ENCODE peak calls at places on chromosomes 7 and 10, in four cellular contexts. One of them, this sample, is unnamed.

GRCh38 chr10:31083765-31084184 is 52.1 kb upstream of the ZNF438 start:
- DNase-seq in astrocyte: peak; percentile 22
- DNase-seq in keratinocyte: no peak
- DNase-seq in iPS DF 6.9: peak; percentile 63
- DNase-seq in this sample: peak; percentile 58

GRCh38 chr10:74544106-74544505 is 282.3 kb upstream of the KAT6B start:
- DNase-seq in astrocyte: peak; percentile 14
- DNase-seq in keratinocyte: no peak
- DNase-seq in iPS DF 6.9: peak; percentile 9
- DNase-seq in this sample: no peak

GRCh38 chr10:63416376-63416775 is 49.4 kb downstream of the JMJD1C start:
- DNase-seq in astrocyte: no peak
- DNase-seq in keratinocyte: no peak
- DNase-seq in iPS DF 6.9: no peak
- DNase-seq in this sample: no peak

GRCh38 chr7:94276797-94277196 is 117.9 kb upstream of the COL1A2 start:
- DNase-seq in astrocyte: no peak
- DNase-seq in keratinocyte: no peak
- DNase-seq in iPS DF 6.9: no peak
- DNase-seq in this sample: no peak

GRCh38 chr7:157826566-157826965 is 489.8 kb downstream of the DNAJB6 start:
- DNase-seq in astrocyte: no peak
- DNase-seq in keratinocyte: no peak
- DNase-seq in iPS DF 6.9: no peak
- DNase-seq in this sample: no peak

GRCh38 chr7:102220929-102221850 is 65.5 kb upstream of the SH2B2 start:
- DNase-seq in astrocyte: peak; percentile 74
- DNase-seq in keratinocyte: no peak
- DNase-seq in iPS DF 6.9: no peak
- DNase-seq in this sample: no peak

GRCh38 chr7:479948-480499 is 39.6 kb downstream of the PDGFA start:
- DNase-seq in astrocyte: no peak
- DNase-seq in keratinocyte: no peak
- DNase-seq in iPS DF 6.9: no peak
- DNase-seq in this sample: no peak

GRCh38 chr10:12841826-12842225 is 159.7 kb downstream of the CCDC3 start:
- DNase-seq in astrocyte: no peak
- DNase-seq in keratinocyte: no peak
- DNase-seq in iPS DF 6.9: no peak
- DNase-seq in this sample: no peak

GRCh38 chr10:133009218-133009954 is 67.0 kb upstream of the CFAP46 start:
- DNase-seq in astrocyte: no peak
- DNase-seq in keratinocyte: no peak
- DNase-seq in iPS DF 6.9: no peak
- DNase-seq in this sample: no peak

GRCh38 chr10:102268333-102268999 is 23.1 kb downstream of the GBF1 start:
- DNase-seq in astrocyte: peak; percentile 37
- DNase-seq in keratinocyte: no peak
- DNase-seq in iPS DF 6.9: no peak
- DNase-seq in this sample: no peak

GRCh38 chr10:59865101-59865500 is 41.3 kb downstream of the CCDC6 start:
- DNase-seq in astrocyte: no peak
- DNase-seq in keratinocyte: peak; percentile 88
- DNase-seq in iPS DF 6.9: peak; percentile 33
- DNase-seq in this sample: no peak

GRCh38 chr10:25393621-25394020 is 218.8 kb downstream of the GPR158 start:
- DNase-seq in astrocyte: no peak
- DNase-seq in keratinocyte: no peak
- DNase-seq in iPS DF 6.9: no peak
- DNase-seq in this sample: no peak

GRCh38 chr7:127264219-127264618 is 11.5 kb upstream of the GRM8 start:
- DNase-seq in astrocyte: no peak
- DNase-seq in keratinocyte: no peak
- DNase-seq in iPS DF 6.9: no peak
- DNase-seq in this sample: no peak

GRCh38 chr7:127270093-127270492 is 17.4 kb upstream of the GRM8 start:
- DNase-seq in astrocyte: no peak
- DNase-seq in keratinocyte: no peak
- DNase-seq in iPS DF 6.9: no peak
- DNase-seq in this sample: no peak

DNA sequence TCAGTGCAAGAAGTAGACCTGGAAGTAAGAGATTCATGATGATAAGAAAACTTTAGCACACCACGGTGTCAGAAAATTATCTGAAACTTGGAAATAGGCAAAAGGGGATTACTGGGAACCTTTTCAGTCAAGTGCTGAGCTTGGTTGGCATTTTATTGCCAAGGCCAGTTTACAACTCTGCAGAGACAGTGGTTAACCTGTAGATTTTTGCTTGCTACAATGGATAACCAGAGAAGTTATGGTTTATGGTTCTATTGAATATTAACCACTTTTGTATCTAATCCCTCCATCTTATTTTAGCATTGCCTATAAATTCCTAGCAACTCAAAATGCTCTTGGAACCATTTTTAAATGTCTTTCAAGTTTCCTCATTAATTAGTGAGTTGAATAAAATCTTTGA is 13.3 kb upstream of the GRM8 start:
- DNase-seq in astrocyte: no peak
- DNase-seq in keratinocyte: no peak
- DNase-seq in iPS DF 6.9: no peak
- DNase-seq in this sample: no peak
- H3K27ac ChIP-seq in astrocyte: no peak overlapping the region
- H3K27ac ChIP-seq in keratinocyte: no peak overlapping the region
- H3K27ac ChIP-seq in iPS DF 6.9: no peak overlapping the region
- H3K27ac ChIP-seq in this sample: no peak overlapping the region

DNA sequence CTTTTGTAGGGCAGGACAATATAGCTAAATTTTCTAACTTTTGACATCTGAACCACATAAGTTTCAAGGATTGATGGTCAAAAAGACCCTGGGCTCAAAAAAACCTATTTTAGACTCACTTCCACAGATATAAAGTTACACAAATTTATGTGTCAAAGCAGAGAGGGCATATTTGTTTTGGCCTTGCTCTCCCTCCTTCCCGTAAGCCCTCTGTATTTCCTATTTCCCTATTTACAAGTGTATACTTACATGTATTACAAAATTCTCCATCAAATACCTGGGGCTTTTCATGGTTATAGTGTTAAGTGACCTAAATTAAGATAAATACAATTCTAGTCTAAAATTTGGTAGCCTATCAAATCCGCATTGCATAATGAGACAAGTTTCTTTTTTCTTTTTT is 2.6 kb downstream of the KDM7A start:
- DNase-seq in astrocyte: no peak
- DNase-seq in keratinocyte: no peak
- DNase-seq in iPS DF 6.9: no peak
- DNase-seq in this sample: no peak
- H3K27ac ChIP-seq in astrocyte: no peak overlapping the region
- H3K27ac ChIP-seq in keratinocyte: no peak overlapping the region
- H3K27ac ChIP-seq in iPS DF 6.9: no peak overlapping the region
- H3K27ac ChIP-seq in this sample: no peak overlapping the region

DNA sequence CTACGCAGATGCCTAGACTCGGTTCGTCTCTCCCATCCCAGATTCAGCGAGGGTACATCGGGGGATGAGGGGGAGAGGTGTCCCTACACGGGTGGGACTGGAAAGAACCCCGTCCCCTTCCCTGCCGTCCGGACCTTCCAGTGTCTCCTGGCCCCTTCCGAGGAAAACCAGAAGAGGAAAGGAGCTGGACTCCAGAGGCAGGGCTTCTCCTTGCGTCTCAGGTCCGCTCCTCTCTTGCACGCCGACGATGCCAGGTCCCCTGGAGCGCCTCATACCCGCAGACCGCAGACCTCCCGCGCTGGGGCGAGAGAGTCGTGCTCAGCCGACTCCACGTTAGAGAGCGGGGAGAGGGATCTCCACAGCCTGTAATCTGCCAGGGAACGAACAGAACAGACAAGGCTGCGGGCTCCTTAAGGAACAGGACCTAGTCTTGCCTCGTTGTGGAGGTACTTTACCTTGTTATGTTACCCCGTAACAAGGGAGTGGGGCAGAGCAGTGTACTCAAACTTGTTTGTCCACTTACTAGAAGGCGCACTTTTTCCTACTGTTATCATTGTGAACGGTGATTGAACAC is 397 bp upstream of the IMPDH1 start:
- DNase-seq in astrocyte: peak; percentile 80
- DNase-seq in keratinocyte: no peak
- DNase-seq in iPS DF 6.9: no peak
- DNase-seq in this sample: peak; percentile 57
- H3K27ac ChIP-seq in astrocyte: peak overlapping the region; percentile 58
- H3K27ac ChIP-seq in keratinocyte: peak overlapping the region; percentile 63
- H3K27ac ChIP-seq in iPS DF 6.9: no peak overlapping the region
- H3K27ac ChIP-seq in this sample: peak overlapping the region; percentile 74

DNA sequence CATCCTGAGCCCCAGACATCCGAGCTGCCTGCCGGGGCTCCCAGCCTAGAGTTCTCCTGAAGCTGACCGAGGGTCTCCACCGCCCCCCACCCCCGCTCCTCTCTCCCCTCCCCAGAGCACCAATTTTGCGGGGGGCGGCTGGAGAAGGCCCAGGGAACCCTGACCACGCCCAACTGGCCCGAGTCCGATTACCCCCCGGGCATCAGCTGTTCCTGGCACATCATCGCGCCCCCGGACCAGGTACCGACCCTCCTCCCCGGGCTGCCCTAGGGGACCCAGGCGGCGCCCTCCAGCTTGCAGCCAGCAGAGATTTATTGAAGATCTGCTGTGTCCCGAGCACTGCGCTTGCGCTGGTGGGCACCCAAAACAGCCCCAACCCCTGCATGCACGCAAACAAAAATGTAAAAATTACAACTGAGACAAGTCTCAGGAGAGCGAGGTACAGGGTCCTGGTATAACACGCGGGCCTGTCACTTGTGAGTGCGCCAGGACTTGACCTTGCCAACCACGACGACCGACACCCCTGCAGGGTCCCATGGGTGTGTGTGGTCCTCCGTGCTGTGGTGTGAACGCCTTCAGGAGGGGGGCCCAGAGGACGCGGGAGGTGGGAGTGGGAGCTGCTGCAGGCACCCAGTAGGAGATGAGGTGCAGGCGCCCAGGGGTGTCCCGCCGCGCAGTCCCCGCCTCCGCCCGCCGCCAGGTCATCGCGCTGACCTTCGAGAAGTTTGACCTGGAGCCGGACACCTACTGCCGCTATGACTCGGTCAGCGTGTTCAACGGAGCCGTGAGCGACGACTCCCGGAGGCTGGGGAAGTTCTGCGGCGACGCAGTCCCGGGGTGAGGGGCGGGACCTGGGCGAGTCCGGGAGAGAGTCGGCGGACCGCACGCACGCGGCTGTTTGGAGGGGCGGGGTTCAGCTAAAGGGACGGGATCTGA is 3.1 kb downstream of the PCOLCE start:
- DNase-seq in astrocyte: no peak
- DNase-seq in keratinocyte: no peak
- DNase-seq in iPS DF 6.9: no peak
- DNase-seq in this sample: no peak
- H3K27ac ChIP-seq in astrocyte: no peak overlapping the region
- H3K27ac ChIP-seq in keratinocyte: no peak overlapping the region
- H3K27ac ChIP-seq in iPS DF 6.9: no peak overlapping the region
- H3K27ac ChIP-seq in this sample: no peak overlapping the region

DNA sequence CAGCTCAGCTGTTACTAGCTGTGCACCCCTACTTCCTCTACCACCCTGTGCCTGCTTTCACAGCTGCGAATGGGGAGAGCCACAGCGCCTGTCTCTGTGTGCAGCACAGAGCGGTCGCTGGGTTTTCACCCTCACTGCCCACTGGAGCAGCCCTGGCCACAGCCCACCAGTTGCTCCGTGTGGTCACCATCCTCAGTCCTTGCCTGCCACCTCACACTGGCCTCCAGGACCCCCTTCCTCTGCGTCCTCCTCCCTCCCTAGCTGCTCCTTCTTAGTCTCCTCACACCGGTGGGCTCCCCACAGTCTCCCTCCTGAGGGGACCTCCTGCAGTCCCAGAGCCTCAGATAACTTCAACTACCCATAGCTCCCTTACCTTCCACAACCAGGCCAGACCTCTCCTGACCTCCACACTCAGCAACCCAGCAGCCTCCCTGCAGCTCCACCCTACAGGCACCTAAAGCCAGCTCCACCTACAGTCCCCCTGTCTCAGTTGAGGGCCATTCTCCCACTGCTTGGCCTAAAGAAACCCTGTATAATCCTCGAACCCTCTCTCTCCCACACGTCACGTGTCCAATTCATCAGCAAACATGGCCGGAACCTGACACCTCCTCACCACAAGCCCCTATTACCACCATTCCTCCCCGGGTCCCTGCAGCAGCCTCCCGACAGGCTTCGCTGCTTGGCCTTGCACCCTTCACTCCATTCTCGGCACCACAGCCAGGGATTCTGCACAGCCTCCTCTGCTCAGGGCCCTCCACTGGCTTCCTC is 28.0 kb downstream of the PLAC9 start:
- DNase-seq in astrocyte: no peak
- DNase-seq in keratinocyte: no peak
- DNase-seq in iPS DF 6.9: no peak
- DNase-seq in this sample: no peak
- H3K27ac ChIP-seq in astrocyte: no peak overlapping the region
- H3K27ac ChIP-seq in keratinocyte: no peak overlapping the region
- H3K27ac ChIP-seq in iPS DF 6.9: no peak overlapping the region
- H3K27ac ChIP-seq in this sample: no peak overlapping the region

DNA sequence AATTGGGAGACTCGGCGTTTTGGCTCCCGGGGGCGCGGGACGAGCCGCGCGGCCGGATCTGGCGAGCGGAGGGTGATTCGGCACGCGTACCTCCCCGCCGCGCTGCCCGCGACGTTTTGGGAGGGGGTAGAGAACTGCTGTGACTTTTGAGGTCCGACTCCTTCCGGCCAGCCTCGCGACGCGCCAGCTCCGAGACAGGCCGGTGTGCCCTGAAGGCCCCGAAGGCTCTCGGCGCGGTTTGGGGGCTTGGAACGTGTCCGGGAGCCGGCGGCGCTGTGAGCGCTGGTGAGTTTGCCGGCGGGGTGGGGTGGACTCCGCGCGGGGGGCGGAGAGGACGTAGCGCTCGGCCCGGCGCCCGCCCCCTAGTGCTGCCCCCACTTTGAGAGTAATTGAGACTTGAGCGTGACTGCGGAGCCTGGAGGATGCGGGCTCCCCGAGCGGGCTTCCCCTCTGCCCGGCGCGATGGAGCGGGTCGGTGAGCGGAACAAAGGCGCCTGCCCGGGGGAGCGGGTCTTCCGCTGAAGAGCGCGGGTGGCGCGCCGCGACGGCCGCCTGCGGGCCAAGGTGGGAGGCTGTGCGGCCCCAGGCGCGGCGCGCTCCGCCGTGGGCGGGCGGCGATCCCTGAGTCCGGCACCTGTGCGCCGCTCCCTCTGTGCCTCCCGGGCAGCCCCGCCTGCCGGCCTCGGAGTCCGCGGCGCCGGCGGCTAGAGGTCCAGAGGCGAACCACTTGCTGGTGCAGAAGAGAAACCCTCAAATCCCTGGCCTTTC is at the start of gene GALNT17:
- DNase-seq in astrocyte: peak; percentile 12
- DNase-seq in keratinocyte: no peak
- DNase-seq in iPS DF 6.9: no peak
- DNase-seq in this sample: no peak
- H3K27ac ChIP-seq in astrocyte: no peak within 1 kb of the TSS
- H3K27ac ChIP-seq in keratinocyte: no peak within 1 kb of the TSS
- H3K27ac ChIP-seq in iPS DF 6.9: no peak within 1 kb of the TSS
- H3K27ac ChIP-seq in this sample: no peak within 1 kb of the TSS

GRCh38 chr7:55127622-55128081 is 108.8 kb downstream of the EGFR start:
- DNase-seq in astrocyte: peak; percentile 80
- DNase-seq in keratinocyte: no peak
- DNase-seq in iPS DF 6.9: no peak
- DNase-seq in this sample: no peak
- H3K27ac ChIP-seq in astrocyte: peak overlapping the region; percentile 100
- H3K27ac ChIP-seq in keratinocyte: peak overlapping the region; percentile 99
- H3K27ac ChIP-seq in iPS DF 6.9: no peak overlapping the region
- H3K27ac ChIP-seq in this sample: no peak overlapping the region

This sample was measured in CD8-positive, alpha-beta T cell.